ENCODE peak calls at places on chromosomes 12 and 14, in four cellular contexts. T is upper lobe of left lung, E is transverse colon, V is HCT116. J is an unnamed sample.

GRCh38 chr12:126819554-126819953 is 1447.4 kb upstream of the TMEM132C start:
- DNase-seq in E (no peak), T (no peak), V (no peak), J (no peak)

GRCh38 chr12:127300753-127301152 is 966.2 kb upstream of the TMEM132C start:
- DNase-seq in T (no peak), V (no peak), E (no peak), J (no peak)

GRCh38 chr14:104734601-104734990 is 10.6 kb downstream of the ADSS1 start:
- DNase-seq in T (no peak), E (no peak), V (no peak), J (no peak)

GRCh38 chr14:20332946-20333782 is at the start of gene CCNB1IP1:
- DNase-seq in T (no peak), E (peak), V (peak), J (peak)

GRCh38 chr12:25497021-25497420 is 56.1 kb downstream of the LMNTD1 start:
- DNase-seq in T (no peak), E (no peak), V (no peak), J (no peak)

GRCh38 chr12:39441189-39441962 is 1.5 kb downstream of the KIF21A start:
- DNase-seq in V (no peak), T (no peak), E (no peak), J (no peak)

GRCh38 chr12:89261982-89262381 is 90.3 kb downstream of the DUSP6 start:
- DNase-seq in V (no peak), E (no peak), T (no peak), J (no peak)

GRCh38 chr12:96108321-96108720 is 72.9 kb upstream of the LTA4H start:
- DNase-seq in T (no peak), V (no peak), E (peak), J (no peak)

GRCh38 chr12:30913323-30913722 is 13.2 kb upstream of the TSPAN11 start:
- DNase-seq in V (no peak), E (no peak), T (no peak), J (no peak)

GRCh38 chr12:65100140-65100539 is 21.0 kb downstream of the WIF1 start:
- DNase-seq in T (no peak), E (no peak), V (no peak), J (no peak)
- TF ChIP-seq CTCF in T (no peak), E (no peak), V (peak), J (no peak)

GRCh38 chr12:65938807-65939206 is 114.5 kb downstream of the HMGA2 start:
- DNase-seq in V (no peak), T (no peak), E (no peak), J (no peak)

GRCh38 chr12:65936529-65936911 is 112.2 kb downstream of the HMGA2 start:
- DNase-seq in T (no peak), V (no peak), E (no peak), J (no peak)

GRCh38 chr12:65935906-65936528 is 111.7 kb downstream of the HMGA2 start:
- DNase-seq in E (no peak), T (no peak), V (no peak), J (no peak)

GRCh38 chr12:65937181-65937641 is 112.9 kb downstream of the HMGA2 start:
- DNase-seq in V (peak), E (no peak), T (no peak), J (no peak)

DNA sequence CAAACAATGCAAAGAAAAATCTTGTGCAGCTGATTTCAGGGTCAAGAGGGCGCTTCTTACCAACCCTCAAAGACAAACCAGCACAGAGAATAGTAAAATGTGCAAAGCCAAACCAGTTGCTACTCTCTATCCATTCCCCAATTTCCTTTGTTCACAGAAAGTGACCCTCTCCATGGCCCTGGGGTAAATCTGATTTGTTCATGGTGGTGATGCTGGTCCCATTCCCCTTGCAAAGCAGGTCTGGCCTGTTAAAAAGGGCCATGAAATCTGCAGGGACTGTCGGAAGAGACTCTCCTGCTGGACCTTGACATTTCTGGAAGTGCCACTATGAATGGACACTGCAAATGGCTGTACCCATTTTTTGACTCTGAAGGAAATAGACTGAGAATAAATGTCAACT is 113.5 kb downstream of the HMGA2 start:
- DNase-seq in T (no peak), V (no peak), E (no peak), J (no peak)
- TF ChIP-seq POLR2AphosphoS5 in T (no peak), V (peak), E (no peak), J (no peak)

GRCh38 chr12:116277393-116278258 is at the start of gene MED13L:
- DNase-seq in V (peak), E (peak), T (peak), J (peak)
- TF ChIP-seq CTCF in V (peak), E (peak), T (peak), J (peak)

DNA sequence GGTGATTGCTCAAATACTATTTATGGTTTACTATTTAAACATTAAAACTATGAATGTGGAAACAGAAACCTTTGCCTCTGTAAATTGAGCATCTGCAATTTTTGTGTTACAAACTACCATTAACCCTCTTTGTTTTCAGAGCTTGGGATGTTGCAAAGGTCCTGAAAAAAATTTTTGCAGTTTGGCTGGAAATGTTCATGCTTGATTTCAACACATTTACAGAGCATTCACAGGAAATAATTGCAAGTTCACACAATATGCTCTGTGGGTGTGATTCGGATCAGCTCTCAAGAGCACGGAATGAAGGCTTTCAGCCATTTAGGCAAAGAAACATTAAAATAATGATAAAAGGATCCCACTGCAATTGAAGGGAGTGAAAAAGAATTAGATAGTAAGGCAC is 232.9 kb downstream of the ATP23 start:
- DNase-seq in T (no peak), V (no peak), E (no peak), J (no peak)
- TF ChIP-seq POLR2AphosphoS5 in T (no peak), V (no peak), E (no peak), J (no peak)